ENCODE peak calls at places on chromosomes 6 and 20, in five cellular contexts. I, Q, O, S and B are unnamed samples.

GRCh38 chr20:51195419-51195901 is 172.6 kb upstream of the KCNG1 start:
- DNase-seq in I (no peak), Q (no peak), O (peak), S (no peak), B (no peak)

GRCh38 chr6:26240981-26241770 is 123.8 kb upstream of the BTN3A2 start:
- DNase-seq in I (no peak), Q (no peak), O (peak), S (no peak), B (no peak)

GRCh38 chr6:90610671-90611542 is 24.0 kb upstream of the MAP3K7 start:
- DNase-seq in I (no peak), Q (peak), O (peak), S (peak), B (no peak)

GRCh38 chr6:166097914-166098522 is 69.6 kb downstream of the TBXT start:
- DNase-seq in I (peak), Q (peak), O (peak), S (peak), B (peak)

GRCh38 chr6:125074120-125074519 is 79.5 kb upstream of the TPD52L1 start:
- DNase-seq in I (no peak), Q (no peak), O (no peak), S (no peak), B (peak)

GRCh38 chr6:141976994-141977393 is 155.7 kb upstream of the GJE1 start:
- DNase-seq in I (no peak), Q (no peak), O (no peak), S (no peak), B (no peak)

GRCh38 chr6:82363368-82364086 is at the start of gene TPBG:
- DNase-seq in I (peak), Q (peak), O (peak), S (peak), B (peak)

GRCh38 chr20:2757969-2758368 is 42.5 kb downstream of the CPXM1 start:
- DNase-seq in I (no peak), Q (no peak), O (no peak), S (no peak), B (no peak)

GRCh38 chr6:167005350-167006159 is 6.4 kb downstream of the CEP43 start:
- DNase-seq in I (no peak), Q (no peak), O (no peak), S (no peak), B (no peak)

GRCh38 chr6:166767191-166767590 is 140.1 kb upstream of the RPS6KA2 start:
- DNase-seq in I (no peak), Q (no peak), O (no peak), S (peak), B (no peak)

GRCh38 chr20:1874534-1875168 is 20.6 kb upstream of the SIRPA start:
- DNase-seq in I (no peak), Q (no peak), O (peak), S (no peak), B (no peak)

GRCh38 chr6:124967444-124967843 is 5.2 kb downstream of the RNF217 start:
- DNase-seq in I (no peak), Q (no peak), O (peak), S (no peak), B (no peak)

GRCh38 chr6:124676033-124676432 is 286.2 kb upstream of the RNF217 start:
- DNase-seq in I (no peak), Q (no peak), O (peak), S (no peak), B (peak)

GRCh38 chr20:44342240-44342639 is 5.4 kb downstream of the R3HDML start:
- DNase-seq in I (no peak), Q (no peak), O (peak), S (no peak), B (no peak)

GRCh38 chr6:12504325-12504966 is 212.1 kb upstream of the PHACTR1 start:
- DNase-seq in I (no peak), Q (no peak), O (peak), S (no peak), B (peak)

GRCh38 chr20:57482796-57483195 is 42.1 kb downstream of the CTCFL start:
- DNase-seq in I (no peak), Q (no peak), O (no peak), S (no peak), B (no peak)

GRCh38 chr6:51959744-51960383 is 127.5 kb downstream of the PKHD1 start:
- DNase-seq in I (peak), Q (peak), O (peak), S (peak), B (peak)

GRCh38 chr6:140319209-140319608 is 944.8 kb upstream of the CITED2 start:
- DNase-seq in I (no peak), Q (no peak), O (peak), S (no peak), B (no peak)

GRCh38 chr6:3869284-3869631 is 20.1 kb downstream of the FAM50B start:
- DNase-seq in I (no peak), Q (no peak), O (no peak), S (no peak), B (no peak)

GRCh38 chr6:11714116-11714797 is 64.3 kb downstream of the ADTRP start:
- DNase-seq in I (no peak), Q (no peak), O (no peak), S (no peak), B (no peak)

GRCh38 chr6:73362869-73363536 is 545 bp downstream of the KHDC3L start:
- DNase-seq in I (no peak), Q (no peak), O (no peak), S (no peak), B (no peak)

GRCh38 chr6:39830444-39830843 is 38.3 kb downstream of the DAAM2 start:
- DNase-seq in I (no peak), Q (no peak), O (no peak), S (no peak), B (no peak)
- H4K91ac ChIP-seq in I (no peak), Q (no peak), O (no peak), S (no peak), B (no peak)

GRCh38 chr6:31737315-31738047 is 1.2 kb upstream of the CLIC1 start:
- DNase-seq in I (no peak), Q (peak), O (no peak), S (peak), B (no peak)
- H4K91ac ChIP-seq in I (peak), Q (no peak), O (peak), S (no peak), B (peak)

DNA sequence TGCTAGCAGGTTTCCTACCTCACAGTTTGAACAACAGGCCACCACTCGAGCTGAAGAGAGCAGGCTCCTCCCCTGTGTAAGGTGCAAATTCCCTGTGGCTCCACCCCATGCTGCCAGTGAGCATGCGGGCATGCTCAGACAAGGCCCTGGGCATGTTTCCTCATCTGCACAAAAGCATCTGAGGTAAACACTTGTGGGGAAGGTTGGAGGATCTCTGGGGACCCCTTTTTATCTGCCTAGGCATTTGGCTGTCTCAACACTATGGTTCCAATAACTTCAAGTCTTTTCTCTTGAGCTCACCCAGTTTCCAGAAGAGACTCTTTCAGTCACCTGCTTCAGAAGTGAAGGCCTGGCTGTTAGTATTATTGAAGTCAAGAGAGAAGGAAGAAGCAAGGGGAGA is 9.4 kb downstream of the C6orf58 start:
- DNase-seq in I (no peak), Q (no peak), O (no peak), S (peak), B (no peak)
- H4K91ac ChIP-seq in I (no peak), Q (no peak), O (no peak), S (no peak), B (no peak)

GRCh38 chr20:42484335-42484734 is 705.4 kb downstream of the PTPRT start:
- DNase-seq in I (no peak), Q (no peak), O (no peak), S (no peak), B (no peak)
- H4K91ac ChIP-seq in I (no peak), Q (no peak), O (no peak), S (no peak), B (no peak)

DNA sequence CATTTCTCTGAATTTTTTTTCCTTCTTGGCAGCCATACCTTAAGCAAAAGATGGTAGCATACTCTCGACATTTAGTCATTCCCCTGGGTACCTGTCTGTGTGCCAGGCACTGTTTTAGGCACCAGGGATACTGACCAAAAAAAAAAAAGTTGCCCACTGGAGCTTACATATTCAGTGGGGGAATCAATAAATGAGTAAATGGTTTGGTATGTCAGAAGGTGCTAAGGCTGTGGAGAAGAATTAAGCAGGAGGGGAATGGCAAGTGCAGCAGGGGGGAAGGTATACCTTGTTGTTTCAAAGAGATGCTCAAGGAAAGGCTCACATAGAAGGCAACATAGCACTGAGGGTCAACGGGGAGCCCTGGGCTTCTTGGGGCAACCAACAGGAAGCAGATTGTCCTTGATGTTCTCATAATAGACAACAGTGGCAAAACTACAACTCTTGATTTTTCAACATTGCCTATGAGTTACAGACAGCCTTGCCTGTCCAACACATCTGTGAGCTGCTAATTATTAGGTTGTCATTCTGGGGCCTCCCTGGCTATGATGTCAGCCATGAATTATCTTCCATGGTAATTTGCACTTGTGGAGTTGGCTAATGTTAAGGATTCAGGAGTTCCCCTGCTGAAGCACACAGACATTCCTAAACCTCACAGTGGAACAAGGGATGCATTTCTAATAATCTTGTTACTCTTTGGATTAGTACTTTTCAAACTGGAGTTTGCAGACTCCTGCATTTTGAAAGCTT is 19.6 kb downstream of the NT5E start:
- DNase-seq in I (no peak), Q (no peak), O (no peak), S (no peak), B (peak)
- H4K91ac ChIP-seq in I (no peak), Q (no peak), O (no peak), S (no peak), B (no peak)

GRCh38 chr6:56709650-56710049 is 67.0 kb upstream of the DST start:
- DNase-seq in I (no peak), Q (no peak), O (no peak), S (no peak), B (no peak)

GRCh38 chr6:56710967-56711366 is 68.3 kb upstream of the DST start:
- DNase-seq in I (no peak), Q (no peak), O (no peak), S (no peak), B (no peak)

GRCh38 chr6:56708810-56709597 is 66.3 kb upstream of the DST start:
- DNase-seq in I (no peak), Q (no peak), O (peak), S (no peak), B (peak)

DNA sequence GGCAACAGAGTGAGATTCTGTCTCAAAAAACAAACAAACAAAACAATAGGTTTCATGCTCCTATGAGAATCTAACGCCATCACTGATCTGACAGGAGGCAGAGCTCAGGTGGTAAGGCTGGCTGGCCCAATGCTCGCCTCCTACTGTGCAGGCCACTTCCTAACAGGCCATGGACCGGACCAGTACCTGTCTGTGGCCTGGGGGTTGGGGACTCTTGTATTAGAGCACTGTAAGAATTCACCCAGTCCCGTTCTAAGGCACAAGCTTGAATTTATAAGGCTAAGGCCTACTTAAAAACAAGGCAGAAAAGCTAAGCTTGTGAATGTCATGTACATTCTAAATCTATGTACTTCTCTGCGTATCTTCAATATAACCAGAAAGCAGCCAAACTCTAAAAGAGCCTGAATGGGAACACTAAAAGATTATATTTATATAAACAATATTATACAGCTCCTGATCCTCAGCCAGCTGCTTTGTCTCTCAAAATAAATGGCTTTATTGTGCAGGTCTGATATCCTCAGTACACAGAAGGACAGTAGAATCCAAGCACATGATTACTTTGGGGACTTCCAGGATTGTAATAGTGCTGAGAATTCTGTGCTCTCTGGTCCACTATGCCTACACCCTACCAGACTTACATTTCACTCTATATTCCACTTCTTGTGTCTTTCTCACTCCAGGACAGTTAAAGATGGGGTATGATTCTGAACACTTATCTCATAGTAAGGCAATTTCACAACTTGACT is 64.5 kb upstream of the DST start:
- DNase-seq in I (no peak), Q (no peak), O (no peak), S (no peak), B (no peak)
- H4K91ac ChIP-seq in I (no peak), Q (no peak), O (no peak), S (no peak), B (no peak)

GRCh38 chr20:62653373-62653772 is 11.1 kb downstream of the SLCO4A1 start:
- DNase-seq in I (no peak), Q (no peak), O (no peak), S (no peak), B (no peak)

GRCh38 chr20:62650551-62651284 is 8.4 kb downstream of the SLCO4A1 start:
- DNase-seq in I (no peak), Q (no peak), O (no peak), S (no peak), B (no peak)

GRCh38 chr20:62652894-62653305 is 10.6 kb downstream of the SLCO4A1 start:
- DNase-seq in I (no peak), Q (no peak), O (no peak), S (no peak), B (no peak)

GRCh38 chr20:62651285-62652021 is 9.2 kb downstream of the SLCO4A1 start:
- DNase-seq in I (no peak), Q (no peak), O (peak), S (no peak), B (peak)

GRCh38 chr20:62652051-62652893 is 10.0 kb downstream of the SLCO4A1 start:
- DNase-seq in I (no peak), Q (no peak), O (peak), S (no peak), B (peak)
- H4K91ac ChIP-seq in I (peak), Q (no peak), O (peak), S (no peak), B (no peak)

DNA sequence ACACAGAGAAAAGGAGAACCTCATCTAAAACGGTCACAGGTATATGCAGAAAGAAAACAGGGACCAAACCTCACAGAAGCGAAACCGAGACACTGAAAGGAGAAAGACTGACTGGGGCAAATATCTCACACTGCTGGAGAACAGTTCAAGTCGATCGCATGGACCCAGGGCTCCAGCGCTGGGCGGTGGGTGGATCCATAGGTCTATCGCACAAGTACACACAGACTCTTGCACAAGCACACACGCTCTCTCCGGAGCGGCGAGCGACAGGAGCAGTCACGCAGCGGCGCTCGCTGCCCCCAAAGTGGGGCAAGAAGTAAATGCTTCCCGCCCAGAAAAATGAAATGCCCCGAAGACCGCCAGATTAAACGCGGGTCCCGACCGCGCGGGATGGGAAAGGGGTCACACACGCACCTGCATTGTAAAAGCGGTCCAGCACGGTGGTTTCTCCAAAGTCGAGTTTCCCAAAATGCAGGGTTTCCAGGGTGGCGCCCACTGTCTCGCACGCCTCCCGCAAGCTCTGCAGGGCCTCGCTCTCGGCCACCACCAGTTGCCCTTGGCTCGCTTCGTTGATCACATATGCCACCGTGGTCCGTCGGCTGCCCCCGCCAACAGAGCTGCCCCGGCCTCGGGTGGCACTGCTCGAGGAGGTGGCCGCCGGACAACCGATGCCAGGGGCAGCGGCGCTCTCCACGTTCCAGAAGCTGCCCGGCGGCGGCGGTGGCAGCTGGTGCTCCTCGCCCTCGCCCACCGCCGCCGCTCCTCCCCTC is 796 bp downstream of the MAP3K5 start:
- DNase-seq in I (no peak), Q (peak), O (peak), S (peak), B (peak)
- H4K91ac ChIP-seq in I (no peak), Q (no peak), O (peak), S (no peak), B (no peak)